ENCODE peak calls at places on chromosomes 4 and X, in four cellular contexts. R, O, P and U are unnamed samples.

GRCh38 chr4:55405073-55405472 is 9.3 kb downstream of the TMEM165 start:
- DNase-seq in R (no peak), P (no peak), O (no peak), U (no peak)

GRCh38 chrX:73940893-73941470 is 363.0 kb upstream of the ZCCHC13 start:
- DNase-seq in R (no peak), P (no peak), O (no peak), U (no peak)

GRCh38 chrX:47644557-47645091 is 5.7 kb downstream of the ELK1 start:
- DNase-seq in O (no peak), R (no peak), P (no peak), U (no peak)

GRCh38 chr4:105088110-105088879 is 58.4 kb upstream of the TET2 start:
- DNase-seq in P (no peak), R (peak), O (peak), U (peak)

GRCh38 chr4:147136308-147136707 is 190.6 kb upstream of the TTC29 start:
- DNase-seq in R (no peak), P (no peak), O (no peak), U (no peak)

GRCh38 chr4:35934370-35934981 is 309.8 kb downstream of the ARAP2 start:
- DNase-seq in R (peak), O (no peak), P (no peak), U (no peak)

GRCh38 chrX:100587846-100588245 is 3.1 kb downstream of the TNMD start:
- DNase-seq in R (no peak), P (no peak), O (no peak), U (no peak)

GRCh38 chr4:81353861-81354260 is 117.8 kb downstream of the RASGEF1B start:
- DNase-seq in O (peak), P (no peak), R (no peak), U (no peak)

GRCh38 chrX:138885886-138886285 is 174.4 kb upstream of the FGF13 start:
- DNase-seq in O (peak), P (no peak), R (no peak), U (no peak)

GRCh38 chrX:41475166-41475565 is 28.0 kb downstream of the NYX start:
- DNase-seq in O (no peak), P (no peak), R (no peak), U (no peak)